ENCODE peak calls at places on chromosomes 16 and 17, in ten cellular contexts. H, Y, L, G, S, D, I, M, F and K are unnamed samples.

GRCh38 chr16:51408357-51408756 is 257.3 kb upstream of the SALL1 start:
- DNase-seq in G (no peak), H (no peak), L (no peak), D (no peak), S (no peak), Y (no peak), M (peak; percentile 78), I (no peak), F (no peak), K (no peak)

GRCh38 chr17:32341141-32341856 is 674 bp downstream of the C17orf75 start:
- DNase-seq in S (peak; percentile 41), Y (no peak), G (no peak), D (no peak), H (no peak), M (peak; percentile 49), L (peak; percentile 66), F (no peak), I (no peak), K (no peak)

GRCh38 chr16:20744922-20745440 is 3.4 kb upstream of the THUMPD1 start:
- DNase-seq in F (no peak), D (no peak), H (peak; percentile 13), M (no peak), I (no peak), Y (no peak), S (no peak), G (peak; percentile 33), L (no peak), K (no peak)

GRCh38 chr16:80100186-80100585 is 440.6 kb upstream of the DYNLRB2 start:
- DNase-seq in F (no peak), D (no peak), I (no peak), M (no peak), G (no peak), Y (no peak), H (no peak), S (no peak), L (no peak), K (no peak)

GRCh38 chr17:9824094-9824493 is 1.6 kb upstream of the GLP2R start:
- DNase-seq in G (no peak), M (no peak), F (no peak), Y (no peak), I (no peak), S (no peak), H (no peak), L (no peak), D (no peak), K (no peak)

GRCh38 chr16:5036228-5037156 is 2.8 kb upstream of the NAGPA start:
- DNase-seq in I (no peak), F (no peak), H (peak; percentile 80), M (no peak), D (no peak), L (no peak), S (no peak), Y (no peak), G (no peak), K (no peak)

GRCh38 chr16:55418586-55418985 is 60.4 kb upstream of the MMP2 start:
- DNase-seq in I (no peak), M (peak; percentile 30), Y (no peak), F (no peak), D (no peak), G (no peak), H (peak; percentile 4), L (no peak), S (no peak), K (peak; percentile 50)

GRCh38 chr17:49707246-49707607 is 537 bp downstream of the SLC35B1 start:
- DNase-seq in I (no peak), S (no peak), L (no peak), M (peak; percentile 54), Y (no peak), G (no peak), F (no peak), D (no peak), H (no peak), K (no peak)

GRCh38 chr16:3259097-3259496 is 2.7 kb upstream of the MEFV start:
- DNase-seq in I (peak; percentile 52), H (peak; percentile 55), D (peak; percentile 34), F (no peak), Y (no peak), G (peak; percentile 79), L (no peak), S (no peak), M (peak; percentile 77), K (no peak)

GRCh38 chr17:79864617-79865250 is 25.5 kb upstream of the CBX4 start:
- DNase-seq in D (no peak), H (no peak), F (no peak), G (no peak), L (no peak), Y (no peak), I (no peak), S (no peak), M (no peak), K (no peak)

GRCh38 chr16:48542020-48542473 is 67.9 kb downstream of the N4BP1 start:
- DNase-seq in H (peak; percentile 75), G (peak; percentile 70), I (peak; percentile 44), S (no peak), M (peak; percentile 82), F (no peak), D (peak; percentile 37), L (peak; percentile 91), Y (no peak), K (no peak)

GRCh38 chr16:4414187-4414909 is 2.0 kb downstream of the CORO7 start:
- DNase-seq in F (no peak), Y (no peak), S (peak; percentile 73), H (no peak), I (no peak), L (no peak), M (no peak), G (no peak), D (no peak), K (no peak)

GRCh38 chr17:39619786-39620101 is 7.0 kb upstream of the PPP1R1B start:
- DNase-seq in H (no peak), M (no peak), S (no peak), G (no peak), F (no peak), I (no peak), Y (no peak), D (no peak), L (no peak), K (no peak)

GRCh38 chr17:39622380-39623006 is 4.3 kb upstream of the PPP1R1B start:
- DNase-seq in F (no peak), I (no peak), M (peak; percentile 48), S (no peak), G (no peak), L (no peak), Y (no peak), D (no peak), H (no peak), K (no peak)

GRCh38 chr17:39624313-39624712 is 2.4 kb upstream of the PPP1R1B start:
- DNase-seq in F (no peak), S (no peak), Y (no peak), G (no peak), M (no peak), H (no peak), D (no peak), L (no peak), I (no peak), K (no peak)

GRCh38 chr17:39623356-39623950 is 3.3 kb upstream of the PPP1R1B start:
- DNase-seq in M (peak; percentile 74), Y (peak; percentile 90), G (peak; percentile 84), S (peak; percentile 89), F (peak; percentile 42), L (peak; percentile 97), H (peak; percentile 66), D (peak; percentile 83), I (peak; percentile 89), K (peak; percentile 90)

GRCh38 chr17:39621523-39622379 is 5.0 kb upstream of the PPP1R1B start:
- DNase-seq in S (peak; percentile 90), D (peak; percentile 81), Y (peak; percentile 93), L (peak; percentile 99), F (peak; percentile 77), M (peak; percentile 85), I (peak; percentile 76), H (peak; percentile 84), G (peak; percentile 85), K (peak; percentile 92)
- H3K4me3 ChIP-seq in S (peak overlapping the region; percentile 41), D (no peak overlapping the region), Y (no peak overlapping the region), L (no peak overlapping the region), F (peak overlapping the region; percentile 30), M (peak overlapping the region; percentile 35), I (no peak overlapping the region), H (no peak overlapping the region), G (no peak overlapping the region), K (no peak overlapping the region)

GRCh38 chr17:15264542-15264941 is 584 bp downstream of the PMP22 start:
- DNase-seq in F (no peak), G (peak; percentile 54), M (no peak), L (no peak), D (peak; percentile 36), Y (peak; percentile 68), I (peak; percentile 94), H (no peak), S (no peak), K (no peak)
- H3K4me3 ChIP-seq in F (no peak overlapping the region), G (peak overlapping the region; percentile 74), M (no peak overlapping the region), L (peak overlapping the region; percentile 1), D (peak overlapping the region; percentile 77), Y (peak overlapping the region; percentile 39), I (no peak overlapping the region), H (no peak overlapping the region), S (no peak overlapping the region), K (no peak overlapping the region)

GRCh38 chr17:76530826-76531500 is 6.5 kb downstream of the CYGB start:
- DNase-seq in F (no peak), Y (no peak), L (no peak), D (no peak), S (no peak), G (no peak), I (no peak), M (no peak), H (no peak), K (no peak)
- H3K4me3 ChIP-seq in F (no peak overlapping the region), Y (no peak overlapping the region), L (no peak overlapping the region), D (no peak overlapping the region), S (no peak overlapping the region), G (no peak overlapping the region), I (no peak overlapping the region), M (no peak overlapping the region), H (no peak overlapping the region), K (no peak overlapping the region)

GRCh38 chr17:64131606-64132270 is 1.8 kb upstream of the ERN1 start:
- DNase-seq in I (no peak), F (no peak), S (no peak), L (peak; percentile 76), Y (no peak), D (no peak), H (no peak), M (no peak), G (no peak), K (no peak)
- H3K4me3 ChIP-seq in I (no peak overlapping the region), F (no peak overlapping the region), S (peak overlapping the region; percentile 69), L (no peak overlapping the region), Y (no peak overlapping the region), D (no peak overlapping the region), H (no peak overlapping the region), M (no peak overlapping the region), G (no peak overlapping the region), K (no peak overlapping the region)